ENCODE peak calls at places on chromosomes 7 and 10, in five cellular contexts. Z is K562, V is HepG2, A is SK-N-SH, S is GM12878. Y is an unnamed sample.

GRCh38 chr10:120979435-120980315 is 128.5 kb downstream of the WDR11 start:
- DNase-seq in Z (no peak), A (peak), S (no peak), V (peak), Y (peak)

GRCh38 chr10:91345716-91346115 is 64.4 kb upstream of the HECTD2 start:
- DNase-seq in S (no peak), Z (no peak), V (no peak), A (no peak), Y (no peak)

GRCh38 chr10:99467236-99467999 is 37.0 kb upstream of the GOT1 start:
- DNase-seq in S (no peak), A (no peak), Z (no peak), V (no peak), Y (no peak)

GRCh38 chr10:75978213-75978612 is 546.8 kb downstream of the LRMDA start:
- DNase-seq in Z (no peak), A (no peak), S (no peak), V (no peak), Y (no peak)

GRCh38 chr7:51295435-51296269 is 21.0 kb downstream of the COBL start:
- DNase-seq in A (no peak), Z (no peak), V (no peak), S (no peak), Y (no peak)

GRCh38 chr7:70712942-70713341 is 419.0 kb upstream of the GALNT17 start:
- DNase-seq in S (no peak), Z (no peak), V (no peak), A (no peak), Y (no peak)

GRCh38 chr10:21978191-21978862 is 25.2 kb downstream of the DNAJC1 start:
- DNase-seq in S (no peak), A (no peak), V (no peak), Z (no peak), Y (no peak)

GRCh38 chr10:67222929-67223328 is 297.1 kb downstream of the LRRTM3 start:
- DNase-seq in S (no peak), Z (no peak), A (no peak), V (no peak), Y (no peak)

GRCh38 chr10:86365346-86366032 is 1.1 kb downstream of the GRID1 start:
- DNase-seq in A (no peak), V (no peak), S (no peak), Z (no peak), Y (no peak)

GRCh38 chr7:81004098-81004497 is 85.2 kb upstream of the SEMA3C start:
- DNase-seq in S (no peak), A (no peak), Z (no peak), V (no peak), Y (no peak)

GRCh38 chr7:101733713-101734475 is 83.5 kb upstream of the CUX1 start:
- DNase-seq in V (peak), A (peak), S (no peak), Z (peak), Y (no peak)

GRCh38 chr7:1698221-1698620 is 28.1 kb downstream of the ELFN1 start:
- DNase-seq in Z (no peak), S (no peak), V (no peak), A (peak), Y (no peak)

GRCh38 chr10:43132796-43133195 is 5.4 kb upstream of the CSGALNACT2 start:
- DNase-seq in V (no peak), Z (no peak), A (no peak), S (no peak), Y (no peak)

GRCh38 chr10:4826788-4827324 is 849 bp downstream of the AKR1E2 start:
- DNase-seq in A (no peak), Z (no peak), S (no peak), V (no peak), Y (no peak)

GRCh38 chr7:11217848-11218565 is 244.3 kb downstream of the PHF14 start:
- DNase-seq in A (no peak), S (no peak), V (no peak), Z (no peak), Y (no peak)

DNA sequence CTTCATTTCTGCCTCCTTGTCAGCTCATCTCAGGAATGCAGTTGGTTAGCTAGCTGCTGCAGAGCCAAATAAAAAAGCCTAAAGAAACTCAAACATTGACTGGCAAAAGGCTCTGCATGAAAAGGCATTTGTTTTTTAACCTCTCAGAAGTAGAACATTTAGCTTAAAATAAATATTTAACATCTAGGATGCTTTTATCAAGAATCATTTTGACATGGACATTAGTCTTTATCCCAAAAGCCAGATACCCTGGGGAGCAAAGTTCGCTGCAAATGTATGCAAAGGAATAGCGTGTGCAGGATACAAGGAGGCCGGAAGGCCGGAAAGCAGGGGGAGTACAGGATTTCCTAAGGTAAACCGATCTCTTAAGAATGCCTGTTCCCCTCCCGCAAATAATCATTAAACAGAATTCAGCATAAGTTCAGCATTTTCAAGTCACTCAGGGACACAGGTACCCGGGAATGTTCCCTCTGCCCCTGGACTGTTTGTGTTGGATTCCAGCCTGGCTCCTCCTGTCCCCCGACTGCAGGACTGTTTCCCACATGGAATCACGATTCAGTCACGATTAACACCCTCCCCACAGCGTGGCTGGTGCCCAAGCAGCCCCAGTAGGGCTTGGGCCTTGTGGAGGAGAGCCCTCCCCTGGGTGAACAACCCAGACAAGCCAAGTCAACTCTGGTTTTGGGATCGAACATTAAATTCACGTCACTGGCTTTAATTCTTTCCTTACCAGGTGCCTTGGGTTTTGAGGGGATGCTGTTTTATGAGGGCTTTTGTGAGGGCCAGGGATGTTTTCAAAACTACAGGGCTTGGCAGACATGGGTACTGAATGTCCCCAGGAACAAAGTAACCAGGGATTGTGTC is 97.8 kb downstream of the HIPK2 start:
- DNase-seq in S (no peak), Z (no peak), A (no peak), V (peak), Y (no peak)
- TF ChIP-seq ZBTB33 in S (no peak), Z (no peak), A (no peak), V (no peak), Y (no peak)

GRCh38 chr7:134474902-134475301 is 16.0 kb upstream of the AKR1B1 start:
- DNase-seq in V (no peak), S (no peak), A (no peak), Z (no peak), Y (no peak)
- TF ChIP-seq SIN3A in V (no peak), S (no peak), A (no peak), Z (no peak), Y (no peak)

GRCh38 chr10:88676283-88677060 is 12.2 kb downstream of the LIPF start:
- DNase-seq in A (no peak), S (no peak), Z (no peak), V (no peak), Y (no peak)

GRCh38 chr10:88672041-88672440 is 7.8 kb downstream of the LIPF start:
- DNase-seq in S (no peak), V (no peak), Z (no peak), A (no peak), Y (no peak)

GRCh38 chr10:88668465-88668864 is 4.2 kb downstream of the LIPF start:
- DNase-seq in S (no peak), Z (no peak), V (no peak), A (no peak), Y (no peak)

DNA sequence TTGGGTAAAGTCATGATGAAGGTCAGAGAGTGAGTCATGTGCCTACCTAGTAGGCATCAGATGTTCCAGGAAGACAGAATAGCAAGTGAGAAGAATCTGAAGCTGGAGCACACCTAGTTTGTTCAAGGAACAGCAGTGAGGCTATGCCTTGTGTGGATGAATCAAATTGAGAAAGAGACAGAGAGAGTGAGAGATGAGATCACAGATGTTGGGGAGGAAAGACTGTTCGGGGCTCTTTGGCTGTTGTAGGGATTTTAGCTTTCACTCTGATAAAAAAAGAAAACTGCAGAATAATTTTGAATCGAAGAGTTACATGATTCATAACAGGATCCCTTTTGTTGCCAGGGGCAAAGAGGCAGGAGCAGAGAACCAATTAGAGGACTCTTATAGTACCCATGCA is 6.3 kb downstream of the LIPF start:
- DNase-seq in S (no peak), V (no peak), Z (no peak), A (no peak), Y (no peak)
- TF ChIP-seq ZBTB33 in S (no peak), V (no peak), Z (no peak), A (no peak), Y (no peak)

DNA sequence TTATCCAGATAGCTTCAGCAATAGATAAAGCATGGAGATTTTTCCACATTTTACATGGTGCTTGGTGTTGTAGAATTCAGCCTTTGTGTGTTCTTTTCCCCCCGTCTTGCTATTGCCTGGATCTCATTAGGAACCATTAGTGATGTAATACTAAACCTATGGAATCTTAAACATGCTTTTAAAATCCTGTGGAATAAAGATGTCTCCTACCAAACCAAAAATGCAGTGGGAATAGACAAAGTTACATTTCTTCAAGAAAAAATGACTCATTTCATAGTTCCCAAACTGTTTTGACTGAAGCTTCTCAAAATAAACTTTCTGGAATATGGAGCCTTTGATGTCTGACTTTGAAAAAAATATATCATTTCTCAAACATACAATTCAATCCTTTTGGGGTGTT is 44.0 kb downstream of the CALD1 start:
- DNase-seq in A (no peak), V (no peak), S (no peak), Z (no peak), Y (no peak)
- TF ChIP-seq SIN3A in A (peak), V (no peak), S (no peak), Z (no peak), Y (no peak)

GRCh38 chr7:121945066-121945848 is 72.3 kb downstream of the PTPRZ1 start:
- DNase-seq in V (no peak), A (no peak), Z (no peak), S (no peak), Y (no peak)

GRCh38 chr7:121941836-121942235 is 68.9 kb downstream of the PTPRZ1 start:
- DNase-seq in S (no peak), A (no peak), V (no peak), Z (no peak), Y (no peak)

GRCh38 chr7:121937224-121937623 is 64.3 kb downstream of the PTPRZ1 start:
- DNase-seq in Z (no peak), V (no peak), A (no peak), S (no peak), Y (no peak)

GRCh38 chr7:121938429-121938996 is 65.6 kb downstream of the PTPRZ1 start:
- DNase-seq in S (no peak), V (no peak), Z (no peak), A (no peak), Y (no peak)

DNA sequence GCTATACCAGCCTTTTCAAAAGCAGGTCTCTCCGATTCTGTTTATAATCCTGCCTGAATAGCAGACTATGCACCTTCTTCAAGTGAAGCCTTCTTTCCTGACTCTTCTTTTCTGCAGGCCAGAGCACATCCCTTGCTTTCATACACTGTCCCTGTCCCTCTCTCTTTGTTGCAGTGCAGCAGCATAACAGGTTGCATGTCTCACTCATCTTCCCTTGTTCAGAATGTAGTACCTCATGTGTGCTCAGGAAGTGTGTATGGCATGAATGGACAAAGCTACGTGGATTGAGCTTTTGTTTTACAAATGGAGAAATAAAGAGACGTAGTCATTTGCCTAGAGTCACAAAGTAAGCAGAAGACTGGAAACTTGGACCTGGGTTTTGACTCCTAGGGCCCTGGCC is 67.9 kb downstream of the PTPRZ1 start:
- DNase-seq in V (no peak), Z (no peak), A (no peak), S (no peak), Y (no peak)
- TF ChIP-seq ZBTB33 in V (no peak), Z (no peak), A (no peak), S (no peak), Y (no peak)

GRCh38 chr7:97819161-97819560 is 53.0 kb downstream of the ASNS start:
- DNase-seq in S (no peak), V (peak), A (no peak), Z (peak), Y (peak)
- TF ChIP-seq SIN3A in S (no peak), V (no peak), A (no peak), Z (no peak), Y (no peak)

GRCh38 chr7:131625817-131626372 is 69.5 kb upstream of the PODXL start:
- DNase-seq in Z (peak), S (no peak), V (no peak), A (peak), Y (peak)
- TF ChIP-seq ZBTB33 in Z (no peak), S (no peak), V (no peak), A (peak), Y (no peak)

GRCh38 chr10:125048101-125048864 is 106.4 kb downstream of the ZRANB1 start:
- DNase-seq in V (peak), S (no peak), Z (peak), A (peak), Y (peak)
- TF ChIP-seq SIN3A in V (no peak), S (no peak), Z (no peak), A (peak), Y (no peak)